ENCODE peak calls at places on chromosomes 4 and X, in four cellular contexts. A, V, H and Z are unnamed samples.

GRCh38 chr4:7625073-7625472 is 190.3 kb upstream of the PSAPL1 start:
- DNase-seq in A (no peak), V (peak; percentile 30), H (no peak), Z (no peak)

GRCh38 chrX:134573683-134574035 is 84.6 kb downstream of the PLAC1 start:
- DNase-seq in A (no peak), V (no peak), H (no peak), Z (no peak)

GRCh38 chr4:42104521-42104920 is 47.9 kb downstream of the BEND4 start:
- DNase-seq in A (peak; percentile 23), V (peak; percentile 27), H (no peak), Z (no peak)

GRCh38 chr4:100895572-100896197 is 377.9 kb upstream of the EMCN start:
- DNase-seq in A (no peak), V (no peak), H (no peak), Z (peak; percentile 36)

GRCh38 chr4:79255793-79256192 is 70.1 kb downstream of the NAA11 start:
- DNase-seq in A (no peak), V (no peak), H (no peak), Z (no peak)

GRCh38 chrX:110442631-110443030 is 84.0 kb downstream of the RTL9 start:
- DNase-seq in A (peak; percentile 65), V (peak; percentile 55), H (no peak), Z (no peak)

GRCh38 chr4:31020363-31020762 is 300.2 kb downstream of the PCDH7 start:
- DNase-seq in A (peak; percentile 43), V (no peak), H (no peak), Z (no peak)

GRCh38 chr4:141340458-141340857 is 119.8 kb downstream of the ZNF330 start:
- DNase-seq in A (no peak), V (no peak), H (no peak), Z (no peak)

GRCh38 chr4:17168571-17168970 is 270.1 kb upstream of the LDB2 start:
- DNase-seq in A (peak; percentile 84), V (no peak), H (no peak), Z (no peak)

GRCh38 chr4:184472540-184473264 is 1.6 kb downstream of the IRF2 start:
- DNase-seq in A (peak; percentile 51), V (peak; percentile 69), H (peak; percentile 92), Z (peak; percentile 35)

GRCh38 chr4:15682790-15683495 is 1.3 kb downstream of the FAM200B start:
- DNase-seq in A (no peak), V (no peak), H (no peak), Z (no peak)

GRCh38 chr4:32858971-32859370 is 2138.8 kb downstream of the PCDH7 start:
- DNase-seq in A (peak; percentile 7), V (peak; percentile 83), H (no peak), Z (no peak)

GRCh38 chr4:102627831-102628523 is 126.8 kb downstream of the NFKB1 start:
- DNase-seq in A (no peak), V (peak; percentile 91), H (no peak), Z (no peak)

GRCh38 chrX:10759400-10759799 is 139.0 kb upstream of the MID1 start:
- DNase-seq in A (no peak), V (no peak), H (no peak), Z (no peak)

GRCh38 chr4:172168888-172169287 is 355.7 kb downstream of the GALNTL6 start:
- DNase-seq in A (no peak), V (no peak), H (no peak), Z (no peak)

GRCh38 chr4:113961322-113961698 is 18.1 kb downstream of the ARSJ start:
- DNase-seq in A (no peak), V (peak; percentile 73), H (no peak), Z (no peak)

GRCh38 chr4:107876096-107876495 is 51.4 kb downstream of the SGMS2 start:
- DNase-seq in A (no peak), V (no peak), H (no peak), Z (no peak)

GRCh38 chr4:114273246-114273645 is 293.8 kb upstream of the ARSJ start:
- DNase-seq in A (no peak), V (no peak), H (no peak), Z (no peak)

GRCh38 chr4:19678763-19679162 is 572.9 kb upstream of the SLIT2 start:
- DNase-seq in A (no peak), V (peak; percentile 4), H (no peak), Z (no peak)

GRCh38 chr4:86586160-86586572 is 7.9 kb upstream of the PTPN13 start:
- DNase-seq in A (no peak), V (peak; percentile 74), H (no peak), Z (no peak)

GRCh38 chr4:25908491-25908901 is 5.5 kb upstream of the SMIM20 start:
- DNase-seq in A (peak; percentile 60), V (peak; percentile 86), H (no peak), Z (no peak)

GRCh38 chrX:138710311-138710791 is 1.2 kb downstream of the FGF13 start:
- DNase-seq in A (no peak), V (no peak), H (no peak), Z (no peak)

GRCh38 chr4:39908284-39908683 is 69.4 kb downstream of the PDS5A start:
- DNase-seq in A (no peak), V (no peak), H (no peak), Z (no peak)

GRCh38 chr4:145452447-145453162 is 29.0 kb upstream of the SMAD1 start:
- DNase-seq in A (no peak), V (peak; percentile 86), H (no peak), Z (no peak)

GRCh38 chr4:140049024-140049923 is 104.7 kb downstream of the MAML3 start:
- DNase-seq in A (peak; percentile 29), V (peak; percentile 62), H (peak; percentile 64), Z (peak; percentile 49)

GRCh38 chr4:67393699-67394281 is 151.5 kb downstream of the CENPC start:
- DNase-seq in A (peak; percentile 38), V (peak; percentile 78), H (no peak), Z (no peak)

GRCh38 chrX:24498975-24499374 is 33.9 kb downstream of the PDK3 start:
- DNase-seq in A (no peak), V (peak; percentile 55), H (no peak), Z (peak; percentile 64)

GRCh38 chr4:163988391-163988790 is 493.9 kb downstream of the TMA16 start:
- DNase-seq in A (no peak), V (no peak), H (no peak), Z (no peak)

GRCh38 chrX:41599507-41599906 is 89.3 kb upstream of the GPR34 start:
- DNase-seq in A (no peak), V (no peak), H (no peak), Z (no peak)

GRCh38 chr4:87093443-87094123 is 126.8 kb downstream of the KLHL8 start:
- DNase-seq in A (peak; percentile 68), V (peak; percentile 72), H (no peak), Z (peak; percentile 38)

GRCh38 chr4:6272863-6273660 is 3.4 kb downstream of the WFS1 start:
- DNase-seq in A (no peak), V (peak; percentile 80), H (no peak), Z (no peak)

GRCh38 chrX:12788645-12789044 is 2.6 kb upstream of the PRPS2 start:
- DNase-seq in A (no peak), V (no peak), H (no peak), Z (no peak)

GRCh38 chrX:12792711-12793110 is 1.5 kb downstream of the PRPS2 start:
- DNase-seq in A (no peak), V (no peak), H (no peak), Z (no peak)

GRCh38 chrX:12790878-12791252 is 347 bp upstream of the PRPS2 start:
- DNase-seq in A (no peak), V (no peak), H (no peak), Z (no peak)

GRCh38 chrX:12789976-12790375 is 1.2 kb upstream of the PRPS2 start:
- DNase-seq in A (peak; percentile 5), V (no peak), H (no peak), Z (no peak)

GRCh38 chrX:12791253-12792228 is at the start of gene PRPS2:
- DNase-seq in A (peak; percentile 72), V (peak; percentile 51), H (peak; percentile 79), Z (peak; percentile 61)
- H3K27ac ChIP-seq in A (peak within 1 kb of the TSS; percentile 61), V (no peak within 1 kb of the TSS), H (peak within 1 kb of the TSS; percentile 79), Z (peak within 1 kb of the TSS; percentile 41)

GRCh38 chr4:168619266-168619631 is 122.4 kb downstream of the PALLD start:
- DNase-seq in A (no peak), V (peak; percentile 34), H (no peak), Z (no peak)
- H3K4me1 ChIP-seq in A (peaks cover 18% of the 10 kb centered on the region), V (peaks cover 28% of the 10 kb centered on the region), H (peaks cover 5% of the 10 kb centered on the region), Z (no peaks in the 10 kb centered on the region)

DNA sequence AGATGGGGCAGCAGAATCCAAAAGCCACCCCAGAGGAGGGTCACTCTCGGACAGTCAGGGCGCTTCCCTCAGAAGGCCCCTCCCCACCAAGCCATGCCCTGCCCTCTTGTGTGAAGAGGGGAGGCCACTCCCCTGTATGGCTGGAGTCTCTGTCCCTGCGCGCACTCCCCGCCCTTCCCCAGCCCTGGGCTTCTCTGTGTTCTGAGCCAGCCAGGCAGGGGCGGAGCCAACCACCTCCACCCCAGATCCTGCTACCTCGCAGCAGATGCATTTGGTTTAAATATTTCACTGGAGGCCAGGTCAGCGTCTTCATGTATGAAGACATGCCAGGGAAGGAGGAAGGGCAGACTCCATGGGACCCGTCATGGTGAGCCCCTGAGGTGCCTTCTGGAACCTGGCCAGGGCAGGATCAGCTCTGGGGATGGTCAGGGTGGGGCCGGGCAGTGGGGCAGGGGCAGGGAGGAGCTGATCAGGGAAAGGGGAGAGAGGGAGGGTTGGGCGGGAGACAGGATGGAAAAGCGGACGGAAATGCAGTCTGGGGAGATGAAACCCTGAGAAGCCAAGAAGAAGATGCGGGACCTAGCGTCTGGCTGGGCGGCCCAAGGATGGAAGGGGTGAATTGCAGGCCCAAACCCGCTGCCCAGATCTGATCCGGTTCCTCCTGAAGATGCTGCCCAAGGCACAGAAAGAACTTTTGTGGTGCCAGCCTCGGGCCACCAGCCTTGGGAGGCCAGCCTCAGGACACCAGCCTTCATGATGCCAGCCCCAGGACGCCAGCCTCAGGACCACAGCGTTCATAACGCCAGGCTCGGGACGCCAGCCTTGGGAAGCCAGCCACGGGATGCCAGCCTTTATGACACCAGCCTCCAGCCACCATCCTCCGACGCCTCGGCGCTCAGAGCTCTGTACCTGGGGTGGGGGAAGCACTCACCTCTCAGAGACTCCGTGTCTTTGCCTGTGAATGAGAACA is 107.5 kb downstream of the ADRA2C start:
- DNase-seq in A (no peak), V (no peak), H (no peak), Z (no peak)
- H3K4me3 ChIP-seq in A (no peak overlapping the region), V (no peak overlapping the region), H (no peak overlapping the region), Z (no peak overlapping the region)

GRCh38 chr4:88938138-88938537 is 118.8 kb downstream of the FAM13A start:
- DNase-seq in A (peak; percentile 21), V (peak; percentile 80), H (no peak), Z (no peak)
- H3K27ac ChIP-seq in A (no peak overlapping the region), V (no peak overlapping the region), H (no peak overlapping the region), Z (no peak overlapping the region)

GRCh38 chr4:1854752-1855151 is 1.2 kb downstream of the LETM1 start:
- DNase-seq in A (no peak), V (no peak), H (no peak), Z (no peak)
- H3K4me1 ChIP-seq in A (peaks cover 13% of the 10 kb centered on the region), V (peaks cover 9% of the 10 kb centered on the region), H (peaks cover 67% of the 10 kb centered on the region), Z (peaks cover 47% of the 10 kb centered on the region)